ENCODE peak calls at places on chromosomes 2 and 18, in six cellular contexts. F, K, E, D, P and Y are unnamed samples.

GRCh38 chr18:58529714-58530354 is 99.1 kb downstream of the ALPK2 start:
- DNase-seq in F (peak), K (peak), E (peak), D (no peak), P (peak), Y (no peak)

GRCh38 chr2:74979844-74980243 is 21.4 kb downstream of the POLE4 start:
- DNase-seq in F (no peak), K (no peak), E (no peak), D (no peak), P (no peak), Y (no peak)

GRCh38 chr2:174666786-174667369 is 69.3 kb upstream of the WIPF1 start:
- DNase-seq in F (peak), K (no peak), E (no peak), D (no peak), P (no peak), Y (no peak)

GRCh38 chr2:64447317-64448060 is 6.5 kb upstream of the LGALSL start:
- DNase-seq in F (no peak), K (no peak), E (no peak), D (no peak), P (no peak), Y (no peak)

GRCh38 chr18:78607784-78608183 is 371.8 kb upstream of the SALL3 start:
- DNase-seq in F (no peak), K (no peak), E (no peak), D (no peak), P (no peak), Y (no peak)

GRCh38 chr2:106995560-106995959 is 109.6 kb upstream of the ST6GAL2 start:
- DNase-seq in F (no peak), K (no peak), E (no peak), D (no peak), P (no peak), Y (no peak)

GRCh38 chr2:183164111-183165015 is 40.1 kb downstream of the NUP35 start:
- DNase-seq in F (no peak), K (no peak), E (no peak), D (no peak), P (no peak), Y (no peak)

GRCh38 chr2:64166212-64166611 is 22.0 kb upstream of the PELI1 start:
- DNase-seq in F (no peak), K (no peak), E (no peak), D (no peak), P (no peak), Y (no peak)

GRCh38 chr2:113890253-113891235 is 655 bp downstream of the ACTR3 start:
- DNase-seq in F (peak), K (peak), E (peak), D (peak), P (peak), Y (peak)

GRCh38 chr2:159711562-159712193 is 628 bp upstream of the MARCHF7 start:
- DNase-seq in F (no peak), K (no peak), E (no peak), D (no peak), P (no peak), Y (no peak)

GRCh38 chr18:35962320-35962719 is 10.2 kb upstream of the RMP24 start:
- DNase-seq in F (no peak), K (no peak), E (no peak), D (no peak), P (no peak), Y (no peak)

GRCh38 chr2:106885326-106885725 is 641 bp downstream of the ST6GAL2 start:
- DNase-seq in F (peak), K (peak), E (no peak), D (no peak), P (no peak), Y (no peak)

GRCh38 chr18:64987096-64987495 is 763.7 kb upstream of the CDH7 start:
- DNase-seq in F (no peak), K (no peak), E (no peak), D (no peak), P (no peak), Y (no peak)

GRCh38 chr18:57026316-57026715 is 120.6 kb upstream of the BOD1L2 start:
- DNase-seq in F (no peak), K (no peak), E (no peak), D (no peak), P (no peak), Y (no peak)

GRCh38 chr18:79875531-79875919 is 75.9 kb downstream of the SLC66A2 start:
- DNase-seq in F (no peak), K (no peak), E (no peak), D (peak), P (no peak), Y (no peak)

GRCh38 chr2:102664439-102665042 is 45.2 kb downstream of the SLC9A2 start:
- DNase-seq in F (no peak), K (peak), E (no peak), D (no peak), P (no peak), Y (no peak)

GRCh38 chr2:55779459-55780421 is 86.1 kb upstream of the PNPT1 start:
- DNase-seq in F (no peak), K (peak), E (no peak), D (no peak), P (no peak), Y (no peak)

GRCh38 chr2:40283111-40283909 is 168.6 kb downstream of the SLC8A1 start:
- DNase-seq in F (no peak), K (no peak), E (no peak), D (no peak), P (no peak), Y (no peak)

GRCh38 chr2:134169788-134170187 is 84.1 kb upstream of the MGAT5 start:
- DNase-seq in F (no peak), K (no peak), E (no peak), D (no peak), P (no peak), Y (no peak)

GRCh38 chr2:33209976-33210375 is 263.2 kb downstream of the LTBP1 start:
- DNase-seq in F (no peak), K (no peak), E (no peak), D (no peak), P (no peak), Y (no peak)

GRCh38 chr2:174336403-174337336 is 1.9 kb downstream of the SP9 start:
- DNase-seq in F (peak), K (no peak), E (peak), D (peak), P (no peak), Y (peak)

GRCh38 chr2:75431276-75431675 is 129.5 kb downstream of the EVA1A start:
- DNase-seq in F (no peak), K (no peak), E (no peak), D (no peak), P (no peak), Y (no peak)

GRCh38 chr2:182763311-182763912 is 47.4 kb downstream of the DNAJC10 start:
- DNase-seq in F (peak), K (peak), E (no peak), D (no peak), P (no peak), Y (no peak)

GRCh38 chr18:23235336-23235735 is 100.1 kb downstream of the CABLES1 start:
- DNase-seq in F (no peak), K (no peak), E (no peak), D (no peak), P (no peak), Y (no peak)

GRCh38 chr2:233807215-233807865 is 29.2 kb downstream of the MROH2A start:
- DNase-seq in F (no peak), K (no peak), E (no peak), D (peak), P (no peak), Y (peak)

GRCh38 chr2:5743992-5744391 is 51.8 kb downstream of the SOX11 start:
- DNase-seq in F (no peak), K (no peak), E (no peak), D (no peak), P (no peak), Y (no peak)

GRCh38 chr2:170716851-170717598 is 1.9 kb downstream of the SP5 start:
- DNase-seq in F (peak), K (peak), E (no peak), D (peak), P (peak), Y (peak)

GRCh38 chr2:19676770-19677169 is 225.0 kb downstream of the TTC32 start:
- DNase-seq in F (peak), K (no peak), E (no peak), D (no peak), P (no peak), Y (no peak)

GRCh38 chr2:183059561-183059960 is 19.0 kb upstream of the DUSP19 start:
- DNase-seq in F (no peak), K (peak), E (no peak), D (no peak), P (no peak), Y (no peak)

GRCh38 chr2:152468832-152469692 is 134.1 kb downstream of the FMNL2 start:
- DNase-seq in F (no peak), K (no peak), E (no peak), D (no peak), P (no peak), Y (no peak)

GRCh38 chr2:124725187-124725586 is 700.1 kb downstream of the CNTNAP5 start:
- DNase-seq in F (no peak), K (no peak), E (no peak), D (no peak), P (no peak), Y (no peak)

GRCh38 chr2:178700922-178701342 is 106.3 kb downstream of the TTN start:
- DNase-seq in F (peak), K (peak), E (no peak), D (no peak), P (no peak), Y (no peak)

GRCh38 chr2:152097291-152098032 is 1.4 kb downstream of the CACNB4 start:
- DNase-seq in F (peak), K (peak), E (no peak), D (no peak), P (no peak), Y (no peak)

GRCh38 chr2:98589489-98589888 is 18.8 kb downstream of the COA5 start:
- DNase-seq in F (no peak), K (no peak), E (no peak), D (no peak), P (no peak), Y (no peak)

GRCh38 chr2:240430595-240430994 is 4.9 kb upstream of the GPC1 start:
- DNase-seq in F (no peak), K (no peak), E (no peak), D (peak), P (peak), Y (peak)

GRCh38 chr2:217656366-217656765 is 346.4 kb downstream of the TNS1 start:
- DNase-seq in F (no peak), K (no peak), E (no peak), D (no peak), P (no peak), Y (no peak)

GRCh38 chr2:112622528-112622849 is 23.2 kb upstream of the SLC20A1 start:
- DNase-seq in F (no peak), K (no peak), E (no peak), D (no peak), P (no peak), Y (no peak)
- H3K27ac ChIP-seq in F (no peak), K (peak), E (no peak), D (no peak), P (no peak), Y (no peak)

DNA sequence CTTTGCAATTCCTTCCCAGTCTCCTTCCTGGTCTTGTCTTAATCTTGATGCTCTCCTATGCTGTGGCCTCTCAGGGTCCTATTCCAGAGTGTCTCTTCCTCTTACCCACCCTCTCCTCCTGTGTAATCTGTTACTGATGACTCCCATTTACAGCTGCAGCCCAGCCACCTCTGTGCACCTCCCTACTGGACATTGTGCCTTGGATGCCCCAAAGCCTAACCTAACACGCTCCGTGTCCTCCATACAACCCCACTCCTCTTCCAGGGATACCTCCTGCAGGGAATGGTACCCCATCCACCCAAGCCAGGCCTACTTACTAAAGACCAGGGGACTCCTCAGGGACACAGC is 55.5 kb upstream of the MAPRE3 start:
- DNase-seq in F (no peak), K (no peak), E (no peak), D (no peak), P (no peak), Y (no peak)
- H3K27ac ChIP-seq in F (peak), K (no peak), E (no peak), D (no peak), P (no peak), Y (no peak)

GRCh38 chr2:238645095-238645494 is 202.8 kb upstream of the TWIST2 start:
- DNase-seq in F (no peak), K (no peak), E (no peak), D (no peak), P (no peak), Y (no peak)

GRCh38 chr2:238646281-238646680 is 201.6 kb upstream of the TWIST2 start:
- DNase-seq in F (no peak), K (no peak), E (no peak), D (no peak), P (no peak), Y (no peak)

GRCh38 chr2:238646803-238647202 is 201.1 kb upstream of the TWIST2 start:
- DNase-seq in F (no peak), K (no peak), E (no peak), D (no peak), P (no peak), Y (no peak)

GRCh38 chr2:238644095-238645081 is 203.5 kb upstream of the TWIST2 start:
- DNase-seq in F (no peak), K (peak), E (no peak), D (no peak), P (no peak), Y (no peak)

GRCh38 chr2:238645716-238646115 is 202.2 kb upstream of the TWIST2 start:
- DNase-seq in F (no peak), K (no peak), E (no peak), D (no peak), P (no peak), Y (no peak)
- H3K27ac ChIP-seq in F (no peak), K (peak), E (no peak), D (no peak), P (no peak), Y (no peak)

GRCh38 chr18:50727721-50728470 is 91.9 kb downstream of the MRO start:
- DNase-seq in F (no peak), K (no peak), E (no peak), D (no peak), P (no peak), Y (no peak)
- H3K27ac ChIP-seq in F (no peak), K (no peak), E (no peak), D (no peak), P (no peak), Y (no peak)

GRCh38 chr2:230904856-230905447 is 20.1 kb downstream of the GPR55 start:
- DNase-seq in F (no peak), K (no peak), E (no peak), D (no peak), P (no peak), Y (peak)
- H3K27ac ChIP-seq in F (no peak), K (no peak), E (no peak), D (no peak), P (no peak), Y (no peak)

GRCh38 chr2:26215833-26216232 is 28.6 kb downstream of the HADHA start:
- DNase-seq in F (no peak), K (no peak), E (no peak), D (no peak), P (no peak), Y (no peak)

GRCh38 chr2:26217720-26218119 is 26.7 kb downstream of the HADHA start:
- DNase-seq in F (no peak), K (no peak), E (no peak), D (no peak), P (no peak), Y (no peak)

GRCh38 chr2:26212011-26212410 is 32.4 kb downstream of the HADHA start:
- DNase-seq in F (no peak), K (no peak), E (no peak), D (no peak), P (no peak), Y (no peak)

GRCh38 chr2:26214759-26215158 is 29.7 kb downstream of the HADHA start:
- DNase-seq in F (no peak), K (no peak), E (no peak), D (no peak), P (no peak), Y (no peak)

GRCh38 chr2:26216587-26216986 is 27.8 kb downstream of the HADHA start:
- DNase-seq in F (no peak), K (no peak), E (no peak), D (no peak), P (no peak), Y (no peak)
- H3K27ac ChIP-seq in F (peak), K (no peak), E (no peak), D (no peak), P (no peak), Y (no peak)

GRCh38 chr2:188345020-188345419 is 53.3 kb downstream of the GULP1 start:
- DNase-seq in F (no peak), K (no peak), E (no peak), D (no peak), P (no peak), Y (no peak)
- H3K27ac ChIP-seq in F (no peak), K (no peak), E (no peak), D (no peak), P (no peak), Y (no peak)

GRCh38 chr2:190150413-190150812 is 87.9 kb upstream of the MSTN start:
- DNase-seq in F (no peak), K (no peak), E (no peak), D (no peak), P (no peak), Y (no peak)

GRCh38 chr2:190149942-190150341 is 87.4 kb upstream of the MSTN start:
- DNase-seq in F (no peak), K (no peak), E (no peak), D (no peak), P (no peak), Y (no peak)
- H3K27ac ChIP-seq in F (peak), K (no peak), E (no peak), D (no peak), P (no peak), Y (no peak)

GRCh38 chr18:48915621-48916425 is 34.9 kb downstream of the SMAD7 start:
- DNase-seq in F (no peak), K (no peak), E (no peak), D (no peak), P (no peak), Y (no peak)
- H3K27ac ChIP-seq in F (no peak), K (no peak), E (no peak), D (no peak), P (no peak), Y (no peak)

GRCh38 chr2:88857951-88858406 is 166.5 kb downstream of the RPIA start:
- DNase-seq in F (no peak), K (no peak), E (no peak), D (no peak), P (no peak), Y (no peak)
- H3K27ac ChIP-seq in F (no peak), K (no peak), E (no peak), D (no peak), P (no peak), Y (no peak)